ENCODE peak calls at places on chromosomes 2 and 18, in six cellular contexts. One of them, this sample, is unnamed.

GRCh38 chr18:75200644-75201272 is 8.2 kb downstream of the PTGR3 start:
- DNase-seq in omental fat pad: no peak
- DNase-seq in GM13976: no peak
- DNase-seq in astrocyte of the spinal cord: peak
- DNase-seq in stomach: no peak
- DNase-seq in upper lobe of right lung: no peak
- DNase-seq in this sample: no peak

GRCh38 chr2:108967757-108968156 is 21.3 kb downstream of the EDAR start:
- DNase-seq in astrocyte of the spinal cord: no peak
- DNase-seq in upper lobe of right lung: no peak
- DNase-seq in stomach: no peak
- DNase-seq in omental fat pad: no peak
- DNase-seq in GM13976: no peak
- DNase-seq in this sample: no peak

GRCh38 chr2:86439879-86440630 is 1.1 kb upstream of the KDM3A start:
- DNase-seq in astrocyte of the spinal cord: peak
- DNase-seq in GM13976: no peak
- DNase-seq in omental fat pad: no peak
- DNase-seq in stomach: no peak
- DNase-seq in upper lobe of right lung: no peak
- DNase-seq in this sample: no peak

GRCh38 chr2:191795711-191796110 is 51.2 kb downstream of the CAVIN2 start:
- DNase-seq in upper lobe of right lung: no peak
- DNase-seq in omental fat pad: no peak
- DNase-seq in GM13976: no peak
- DNase-seq in stomach: no peak
- DNase-seq in astrocyte of the spinal cord: no peak
- DNase-seq in this sample: no peak

GRCh38 chr18:3489462-3489861 is 39.5 kb downstream of the TGIF1 start:
- DNase-seq in upper lobe of right lung: no peak
- DNase-seq in omental fat pad: no peak
- DNase-seq in astrocyte of the spinal cord: no peak
- DNase-seq in stomach: no peak
- DNase-seq in GM13976: no peak
- DNase-seq in this sample: no peak

GRCh38 chr2:205033431-205033830 is 488.2 kb downstream of the PARD3B start:
- DNase-seq in upper lobe of right lung: no peak
- DNase-seq in omental fat pad: no peak
- DNase-seq in astrocyte of the spinal cord: no peak
- DNase-seq in stomach: no peak
- DNase-seq in GM13976: no peak
- DNase-seq in this sample: no peak

GRCh38 chr2:145887915-145888314 is 1368.0 kb upstream of the ZEB2 start:
- DNase-seq in stomach: no peak
- DNase-seq in upper lobe of right lung: no peak
- DNase-seq in astrocyte of the spinal cord: no peak
- DNase-seq in GM13976: no peak
- DNase-seq in omental fat pad: no peak
- DNase-seq in this sample: no peak

GRCh38 chr2:10993001-10993481 is 81.3 kb downstream of the KCNF1 start:
- DNase-seq in astrocyte of the spinal cord: peak
- DNase-seq in omental fat pad: no peak
- DNase-seq in stomach: peak
- DNase-seq in upper lobe of right lung: peak
- DNase-seq in GM13976: no peak
- DNase-seq in this sample: no peak

GRCh38 chr2:118568682-118569081 is 278.8 kb downstream of the EN1 start:
- DNase-seq in upper lobe of right lung: no peak
- DNase-seq in stomach: no peak
- DNase-seq in astrocyte of the spinal cord: no peak
- DNase-seq in omental fat pad: no peak
- DNase-seq in GM13976: no peak
- DNase-seq in this sample: no peak

GRCh38 chr2:70966681-70967080 is 11.7 kb upstream of the ANKRD53 start:
- DNase-seq in upper lobe of right lung: no peak
- DNase-seq in astrocyte of the spinal cord: no peak
- DNase-seq in omental fat pad: no peak
- DNase-seq in GM13976: no peak
- DNase-seq in stomach: no peak
- DNase-seq in this sample: no peak

GRCh38 chr2:103213028-103213542 is 451.3 kb downstream of the TMEM182 start:
- DNase-seq in GM13976: no peak
- DNase-seq in stomach: no peak
- DNase-seq in upper lobe of right lung: no peak
- DNase-seq in astrocyte of the spinal cord: no peak
- DNase-seq in omental fat pad: no peak
- DNase-seq in this sample: no peak

GRCh38 chr18:6044773-6045172 is 149.5 kb upstream of the TMEM200C start:
- DNase-seq in stomach: no peak
- DNase-seq in upper lobe of right lung: no peak
- DNase-seq in astrocyte of the spinal cord: no peak
- DNase-seq in GM13976: no peak
- DNase-seq in omental fat pad: no peak
- DNase-seq in this sample: no peak
- TF ChIP-seq CTCF in stomach: no peak
- TF ChIP-seq CTCF in upper lobe of right lung: no peak
- TF ChIP-seq CTCF in astrocyte of the spinal cord: peak
- TF ChIP-seq CTCF in GM13976: no peak
- TF ChIP-seq CTCF in omental fat pad: no peak
- TF ChIP-seq CTCF in this sample: no peak

GRCh38 chr2:236636261-236636660 is 66.6 kb downstream of the ACKR3 start:
- DNase-seq in stomach: no peak
- DNase-seq in astrocyte of the spinal cord: no peak
- DNase-seq in GM13976: no peak
- DNase-seq in omental fat pad: no peak
- DNase-seq in upper lobe of right lung: peak
- DNase-seq in this sample: no peak
- TF ChIP-seq CTCF in stomach: no peak
- TF ChIP-seq CTCF in astrocyte of the spinal cord: no peak
- TF ChIP-seq CTCF in GM13976: no peak
- TF ChIP-seq CTCF in omental fat pad: no peak
- TF ChIP-seq CTCF in upper lobe of right lung: no peak
- TF ChIP-seq CTCF in this sample: no peak

GRCh38 chr2:22904126-22904684 is 480.8 kb upstream of the KLHL29 start:
- DNase-seq in stomach: peak
- DNase-seq in omental fat pad: no peak
- DNase-seq in astrocyte of the spinal cord: no peak
- DNase-seq in GM13976: peak
- DNase-seq in upper lobe of right lung: peak
- DNase-seq in this sample: peak
- TF ChIP-seq CTCF in stomach: no peak
- TF ChIP-seq CTCF in omental fat pad: no peak
- TF ChIP-seq CTCF in astrocyte of the spinal cord: no peak
- TF ChIP-seq CTCF in GM13976: peak
- TF ChIP-seq CTCF in upper lobe of right lung: peak
- TF ChIP-seq CTCF in this sample: peak

GRCh38 chr2:45712538-45712937 is 61.1 kb downstream of the PRKCE start:
- DNase-seq in upper lobe of right lung: no peak
- DNase-seq in omental fat pad: no peak
- DNase-seq in astrocyte of the spinal cord: no peak
- DNase-seq in stomach: no peak
- DNase-seq in GM13976: no peak
- DNase-seq in this sample: no peak
- TF ChIP-seq CTCF in upper lobe of right lung: no peak
- TF ChIP-seq CTCF in omental fat pad: no peak
- TF ChIP-seq CTCF in astrocyte of the spinal cord: no peak
- TF ChIP-seq CTCF in stomach: no peak
- TF ChIP-seq CTCF in GM13976: no peak
- TF ChIP-seq CTCF in this sample: no peak